ENCODE peak calls at places on chromosomes 4 and X, in ten cellular contexts. T is tibial artery, N is cardiac fibroblast, L is K562, A is neural progenitor cell, X is GM12864, H is right lobe of liver, F is hepatocyte, O is uterus, G is psoas muscle. D is an unnamed sample.

GRCh38 chr4:103996637-103997036 is 276.9 kb upstream of the TACR3 start:
- DNase-seq in T (no peak), N (peak; percentile 64), L (no peak), A (peak; percentile 70), X (no peak), H (no peak), F (peak; percentile 85), O (no peak), G (no peak), D (peak; percentile 72)

GRCh38 chrX:107135076-107135964 is 16.7 kb upstream of the RBM41 start:
- DNase-seq in T (no peak), N (peak; percentile 73), L (peak; percentile 14), A (no peak), X (no peak), H (no peak), F (no peak), O (no peak), G (no peak), D (peak; percentile 69)

GRCh38 chrX:150849996-150850720 is 48.3 kb downstream of the CD99L2 start:
- DNase-seq in T (no peak), N (no peak), L (no peak), A (no peak), X (no peak), H (peak; percentile 57), F (no peak), O (no peak), G (no peak), D (no peak)

GRCh38 chrX:1870421-1870820 is 255.6 kb downstream of the ASMT start:
- DNase-seq in T (no peak), N (no peak), L (no peak), A (no peak), X (no peak), H (no peak), F (no peak), O (no peak), G (no peak), D (no peak)

GRCh38 chr4:4672397-4672796 is 130.5 kb upstream of the STX18 start:
- DNase-seq in T (no peak), N (no peak), L (no peak), A (no peak), X (no peak), H (no peak), F (no peak), O (no peak), G (no peak), D (no peak)

GRCh38 chrX:71128166-71128833 is 9.9 kb downstream of the MED12 start:
- DNase-seq in T (no peak), N (peak; percentile 35), L (no peak), A (no peak), X (no peak), H (no peak), F (no peak), O (no peak), G (no peak), D (peak; percentile 16)

GRCh38 chrX:25531096-25531495 is 515.3 kb upstream of the ARX start:
- DNase-seq in T (no peak), N (peak; percentile 53), L (no peak), A (no peak), X (no peak), H (no peak), F (peak; percentile 10), O (no peak), G (no peak), D (peak; percentile 48)

GRCh38 chr4:20622701-20623100 is 77.6 kb upstream of the PACRGL start:
- DNase-seq in T (no peak), N (no peak), L (no peak), A (no peak), X (no peak), H (no peak), F (no peak), O (no peak), G (no peak), D (no peak)

GRCh38 chr4:153750197-153750817 is 9.5 kb downstream of the RNF175 start:
- DNase-seq in T (peak; percentile 77), N (peak; percentile 87), L (peak; percentile 64), A (peak; percentile 90), X (peak; percentile 29), H (peak; percentile 75), F (peak; percentile 91), O (no peak), G (no peak), D (peak; percentile 82)

GRCh38 chrX:125205918-125206665 is 113.6 kb upstream of the TEX13C start:
- DNase-seq in T (peak; percentile 61), N (no peak), L (no peak), A (peak; percentile 59), X (no peak), H (peak; percentile 43), F (peak; percentile 41), O (no peak), G (peak; percentile 14), D (no peak)

DNA sequence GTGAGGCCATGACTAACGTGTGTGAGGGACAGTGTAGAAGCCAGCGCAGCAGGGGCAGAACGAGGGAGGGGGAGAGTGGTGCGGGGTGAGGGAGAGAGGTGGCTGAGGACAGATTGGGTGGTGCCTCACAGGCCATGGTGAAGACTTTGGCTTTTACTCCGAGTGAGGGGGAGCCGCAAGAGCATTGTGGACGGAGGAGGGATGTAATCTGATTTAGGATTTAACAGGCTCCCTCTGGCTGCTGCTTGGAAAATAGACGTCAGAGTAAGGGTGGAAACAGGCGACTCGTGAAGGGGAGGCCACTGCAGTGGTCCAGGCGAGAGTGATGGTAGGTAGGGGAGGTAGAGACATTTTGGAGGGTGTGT is 13.0 kb downstream of the PPP1R3F start:
- DNase-seq in T (no peak), N (peak; percentile 43), L (peak; percentile 62), A (peak; percentile 58), X (no peak), H (no peak), F (peak; percentile 28), O (peak; percentile 42), G (no peak), D (peak; percentile 40)
- TF ChIP-seq CTCF in T (peak; percentile 26), N (peak; percentile 34), L (peak; percentile 63), A (peak; percentile 35), X (no peak), H (no peak), F (peak; percentile 32), O (peak; percentile 35), G (no peak), D (peak; percentile 33)

GRCh38 chr4:48017108-48017527 is 546 bp downstream of the NIPAL1 start:
- DNase-seq in T (peak; percentile 65), N (peak; percentile 73), L (peak; percentile 35), A (peak; percentile 61), X (no peak), H (peak; percentile 49), F (peak; percentile 91), O (peak; percentile 25), G (peak; percentile 39), D (peak; percentile 77)

GRCh38 chr4:48018112-48018511 is 1.5 kb downstream of the NIPAL1 start:
- DNase-seq in T (no peak), N (no peak), L (no peak), A (no peak), X (no peak), H (no peak), F (no peak), O (no peak), G (no peak), D (no peak)

GRCh38 chr4:48015216-48015615 is 1.3 kb downstream of the CNGA1 start:
- DNase-seq in T (no peak), N (no peak), L (no peak), A (no peak), X (no peak), H (no peak), F (no peak), O (no peak), G (no peak), D (no peak)

GRCh38 chr4:48016141-48017107 is at the start of the genes CNGA1 and NIPAL1:
- DNase-seq in T (peak; percentile 68), N (peak; percentile 57), L (peak; percentile 91), A (peak; percentile 94), X (peak; percentile 19), H (peak; percentile 95), F (peak; percentile 97), O (peak; percentile 26), G (peak; percentile 72), D (peak; percentile 69)

GRCh38 chr4:48015678-48016077 is 803 bp downstream of the CNGA1 start:
- DNase-seq in T (no peak), N (no peak), L (no peak), A (no peak), X (no peak), H (peak; percentile 68), F (peak; percentile 37), O (no peak), G (no peak), D (no peak)
- H3K4me3 ChIP-seq in T (no peak overlapping the region), N (no peak overlapping the region), L (peak overlapping the region; percentile 54), A (peak overlapping the region; percentile 66), X (peak overlapping the region; percentile 69), H (peak overlapping the region; percentile 64), F (peak overlapping the region; percentile 9), O (no peak overlapping the region), G (peak overlapping the region; percentile 87), D (peak overlapping the region; percentile 70)

GRCh38 chrX:40068048-40068447 is 29.7 kb downstream of the BCOR start:
- DNase-seq in T (no peak), N (peak; percentile 20), L (no peak), A (no peak), X (no peak), H (no peak), F (no peak), O (no peak), G (no peak), D (peak; percentile 12)
- TF ChIP-seq CTCF in T (no peak), N (no peak), L (no peak), A (no peak), X (no peak), H (no peak), F (no peak), O (no peak), G (no peak), D (no peak)

GRCh38 chrX:7074908-7075204 is 72.7 kb upstream of the STS start:
- DNase-seq in T (no peak), N (no peak), L (no peak), A (no peak), X (no peak), H (no peak), F (no peak), O (no peak), G (no peak), D (no peak)

GRCh38 chrX:7077241-7077909 is 70.1 kb upstream of the STS start:
- DNase-seq in T (no peak), N (no peak), L (no peak), A (no peak), X (no peak), H (no peak), F (no peak), O (no peak), G (no peak), D (no peak)

GRCh38 chrX:7074135-7074907 is 73.2 kb upstream of the STS start:
- DNase-seq in T (no peak), N (peak; percentile 29), L (no peak), A (no peak), X (no peak), H (no peak), F (no peak), O (no peak), G (no peak), D (no peak)

GRCh38 chrX:7077910-7078245 is 69.6 kb upstream of the STS start:
- DNase-seq in T (no peak), N (no peak), L (no peak), A (peak; percentile 19), X (no peak), H (no peak), F (no peak), O (no peak), G (no peak), D (no peak)

DNA sequence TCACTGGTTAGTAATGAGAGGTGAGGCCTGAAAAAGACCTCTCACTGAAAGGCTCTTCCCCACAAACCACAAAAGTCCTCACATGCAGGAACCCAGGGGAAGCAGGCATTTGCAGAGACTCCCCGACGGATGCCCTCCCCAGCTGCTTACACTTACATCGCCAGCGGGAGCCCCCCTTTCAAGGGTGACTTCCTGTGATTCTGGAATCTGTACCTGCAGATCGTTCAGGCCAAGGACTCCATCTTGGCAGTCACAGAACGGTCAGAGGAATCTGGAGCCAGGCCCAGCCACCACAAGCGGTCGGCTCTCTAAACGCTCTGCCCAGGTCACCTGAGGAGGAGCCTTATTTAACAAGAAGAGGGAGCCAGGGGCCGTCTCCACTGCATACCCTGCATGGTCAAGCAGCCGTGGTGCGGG is 71.3 kb upstream of the STS start:
- DNase-seq in T (no peak), N (no peak), L (no peak), A (no peak), X (no peak), H (peak; percentile 65), F (no peak), O (no peak), G (no peak), D (no peak)
- H3K4me3 ChIP-seq in T (no peak overlapping the region), N (no peak overlapping the region), L (no peak overlapping the region), A (no peak overlapping the region), X (no peak overlapping the region), H (no peak overlapping the region), F (no peak overlapping the region), O (no peak overlapping the region), G (no peak overlapping the region), D (no peak overlapping the region)

D was measured in fibroblast of pulmonary artery.